ENCODE peak calls at places on chromosomes 12 and 14, in four cellular contexts. Y is body of pancreas, Q is transverse colon, E is foreskin fibroblast. N is an unnamed sample.

GRCh38 chr12:80192087-80192486 is 92.8 kb downstream of the OTOGL start:
- DNase-seq in Y (no peak), Q (no peak), E (no peak), N (no peak)

GRCh38 chr12:2739832-2740641 is 54.7 kb upstream of the FKBP4 start:
- DNase-seq in Y (peak; percentile 50), Q (peak; percentile 19), E (peak; percentile 73), N (no peak)

GRCh38 chr14:73977896-73978295 is 27.8 kb downstream of the COQ6 start:
- DNase-seq in Y (no peak), Q (no peak), E (peak; percentile 44), N (no peak)

GRCh38 chr14:103520657-103521437 is 1.8 kb downstream of the CKB start:
- DNase-seq in Y (peak; percentile 91), Q (peak; percentile 89), E (peak; percentile 85), N (peak; percentile 93)

GRCh38 chr12:13205809-13206559 is 9.5 kb downstream of the EMP1 start:
- DNase-seq in Y (no peak), Q (no peak), E (peak; percentile 98), N (no peak)

GRCh38 chr14:80992580-80992979 is 37.2 kb downstream of the TSHR start:
- DNase-seq in Y (no peak), Q (no peak), E (no peak), N (no peak)

GRCh38 chr14:24481622-24482324 is 26.3 kb downstream of the CMA1 start:
- DNase-seq in Y (peak; percentile 34), Q (peak; percentile 56), E (peak; percentile 49), N (no peak)

GRCh38 chr14:103488960-103489359 is 33.7 kb downstream of the CKB start:
- DNase-seq in Y (no peak), Q (no peak), E (peak; percentile 70), N (no peak)

GRCh38 chr12:15278816-15279658 is 43.3 kb upstream of the PTPRO start:
- DNase-seq in Y (peak; percentile 70), Q (peak; percentile 46), E (peak; percentile 92), N (no peak)

GRCh38 chr14:63773504-63773903 is 45.6 kb upstream of the SGPP1 start:
- DNase-seq in Y (no peak), Q (no peak), E (no peak), N (no peak)

GRCh38 chr14:32372154-32372553 is 43.1 kb downstream of the AKAP6 start:
- DNase-seq in Y (no peak), Q (no peak), E (peak; percentile 95), N (no peak)

GRCh38 chr12:93827669-93828068 is 150.5 kb downstream of the CRADD start:
- DNase-seq in Y (no peak), Q (no peak), E (no peak), N (no peak)

GRCh38 chr14:61517861-61518802 is 177.2 kb upstream of the HIF1A start:
- DNase-seq in Y (peak; percentile 69), Q (peak; percentile 60), E (no peak), N (no peak)

GRCh38 chr12:6273931-6274687 is 36.4 kb upstream of the PLEKHG6 start:
- DNase-seq in Y (no peak), Q (no peak), E (no peak), N (no peak)

GRCh38 chr14:32724864-32725550 is 213.7 kb upstream of the NPAS3 start:
- DNase-seq in Y (no peak), Q (no peak), E (peak; percentile 66), N (peak; percentile 89)

GRCh38 chr12:42652048-42652447 is 62.5 kb upstream of the PRICKLE1 start:
- DNase-seq in Y (no peak), Q (no peak), E (no peak), N (no peak)

GRCh38 chr12:14611640-14612203 is 44.0 kb upstream of the PLBD1 start:
- DNase-seq in Y (no peak), Q (no peak), E (no peak), N (no peak)

GRCh38 chr14:97848351-97848980 is 1051.3 kb downstream of the VRK1 start:
- DNase-seq in Y (no peak), Q (no peak), E (no peak), N (peak; percentile 48)

GRCh38 chr14:93301821-93302447 is 30.9 kb downstream of the BTBD7 start:
- DNase-seq in Y (no peak), Q (no peak), E (no peak), N (no peak)

GRCh38 chr14:24070285-24071143 is 848 bp upstream of the CPNE6 start:
- DNase-seq in Y (no peak), Q (no peak), E (no peak), N (no peak)

GRCh38 chr14:78358631-78359030 is 188.5 kb downstream of the NRXN3 start:
- DNase-seq in Y (no peak), Q (no peak), E (no peak), N (no peak)

GRCh38 chr12:72610854-72611358 is 338.7 kb downstream of the TRHDE start:
- DNase-seq in Y (no peak), Q (no peak), E (no peak), N (no peak)

GRCh38 chr14:56059054-56059453 is 59.2 kb upstream of the PELI2 start:
- DNase-seq in Y (no peak), Q (no peak), E (peak; percentile 25), N (no peak)

GRCh38 chr12:94948232-94948810 is 55.2 kb downstream of the NDUFA12 start:
- DNase-seq in Y (no peak), Q (no peak), E (no peak), N (no peak)

GRCh38 chr12:32400866-32401265 is 1.5 kb downstream of the FGD4 start:
- DNase-seq in Y (no peak), Q (no peak), E (no peak), N (no peak)

GRCh38 chr12:32400114-32400672 is 835 bp downstream of the FGD4 start:
- DNase-seq in Y (no peak), Q (peak; percentile 63), E (no peak), N (no peak)

GRCh38 chr12:32399045-32399372 is 349 bp upstream of the FGD4 start:
- DNase-seq in Y (no peak), Q (peak; percentile 88), E (no peak), N (no peak)

GRCh38 chr12:32397703-32398102 is 1.7 kb upstream of the FGD4 start:
- DNase-seq in Y (no peak), Q (no peak), E (no peak), N (peak; percentile 4)

GRCh38 chr12:32399373-32400113 is at the start of gene FGD4:
- DNase-seq in Y (peak; percentile 96), Q (peak; percentile 41), E (peak; percentile 89), N (peak; percentile 92)
- TF ChIP-seq CTCF in Y (peak; percentile 53), Q (peak; percentile 18), E (peak; percentile 30), N (peak; percentile 53)

GRCh38 chr12:4143909-4144308 is 129.7 kb upstream of the CCND2 start:
- DNase-seq in Y (no peak), Q (no peak), E (no peak), N (no peak)
- TF ChIP-seq CTCF in Y (no peak), Q (no peak), E (no peak), N (no peak)

GRCh38 chr14:90114554-90114953 is 52.8 kb downstream of the KCNK13 start:
- DNase-seq in Y (no peak), Q (no peak), E (no peak), N (no peak)
- TF ChIP-seq CTCF in Y (no peak), Q (no peak), E (no peak), N (no peak)

DNA sequence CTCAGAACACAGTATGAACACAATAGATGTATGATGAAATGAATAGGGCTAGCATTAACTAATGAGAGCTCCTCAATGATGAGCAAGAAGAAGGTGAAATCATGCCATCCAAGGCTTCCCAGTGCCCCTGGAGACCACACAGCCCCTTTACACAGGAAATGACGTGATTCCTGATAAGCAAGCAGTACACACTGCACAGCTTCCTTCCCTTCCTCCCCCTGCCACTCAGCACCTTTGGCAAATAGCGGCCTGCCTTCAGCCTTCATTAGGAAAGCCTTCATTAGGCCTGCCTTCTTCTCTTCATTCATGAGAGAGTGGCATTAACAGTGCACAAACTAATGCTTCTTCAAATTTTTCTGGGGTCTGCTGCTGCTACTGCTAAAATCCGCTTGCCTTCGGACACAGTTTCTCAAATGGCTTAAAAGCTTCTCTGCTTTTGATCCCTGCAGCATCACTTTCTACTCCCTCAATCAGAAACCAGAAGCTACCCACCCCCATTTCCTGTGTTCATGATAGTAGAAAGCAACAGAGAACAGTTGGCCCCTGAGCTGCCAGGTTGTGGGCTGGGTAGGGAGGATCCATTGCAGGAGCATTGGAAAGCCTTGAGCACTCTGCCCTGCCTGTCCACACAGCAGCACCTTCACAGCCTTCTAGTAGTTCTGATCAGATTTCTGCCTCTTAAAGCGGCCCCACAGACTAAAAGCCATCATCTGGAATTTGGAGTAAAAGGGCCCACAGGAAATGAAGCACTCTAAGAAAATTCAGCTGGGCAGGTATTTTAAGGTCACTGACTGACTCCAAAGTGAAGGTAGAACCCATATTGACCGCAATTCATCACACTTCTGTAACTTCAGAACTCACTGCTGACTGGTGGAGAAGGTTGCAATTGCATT is 103.8 kb upstream of the ETV6 start:
- DNase-seq in Y (no peak), Q (no peak), E (no peak), N (no peak)
- TF ChIP-seq CTCF in Y (no peak), Q (no peak), E (no peak), N (no peak)

GRCh38 chr12:52232916-52233461 is at the start of gene KRT7:
- DNase-seq in Y (peak; percentile 75), Q (no peak), E (no peak), N (no peak)
- TF ChIP-seq CTCF in Y (no peak), Q (no peak), E (no peak), N (peak; percentile 6)

DNA sequence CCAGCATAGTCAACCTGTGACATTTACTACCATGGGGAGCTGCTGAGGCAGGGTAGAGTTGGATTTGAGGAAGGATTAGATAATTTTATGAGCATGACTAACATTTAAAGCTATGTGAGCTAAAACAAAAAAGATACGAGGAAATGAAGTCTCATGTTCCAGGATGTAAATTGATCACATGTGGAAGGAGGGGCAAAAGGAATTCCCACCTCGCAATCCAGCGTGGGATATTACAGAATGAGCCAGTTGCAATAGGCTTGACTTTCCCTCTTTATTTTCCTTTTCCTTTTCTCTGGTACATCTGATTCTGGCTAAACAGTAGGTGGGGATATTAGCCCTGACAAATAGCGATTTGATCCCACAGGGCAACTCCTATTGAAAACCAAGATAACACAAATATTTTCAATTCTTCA is 214.9 kb upstream of the HMGA2 start:
- DNase-seq in Y (no peak), Q (no peak), E (peak; percentile 97), N (no peak)
- TF ChIP-seq CTCF in Y (no peak), Q (no peak), E (peak; percentile 17), N (peak; percentile 59)

N was measured in osteocyte.